ENCODE peak calls at places on chromosomes 2 and 18, in four cellular contexts. One of them, this sample, is unnamed.

GRCh38 chr2:230671117-230671516 is 41.5 kb upstream of the CAB39 start:
- DNase-seq in HCT116: no peak
- DNase-seq in left lung: no peak
- DNase-seq in CD4-positive, alpha-beta memory T cell: no peak
- DNase-seq in this sample: no peak

GRCh38 chr18:26482567-26482966 is 65.8 kb downstream of the KCTD1 start:
- DNase-seq in left lung: no peak
- DNase-seq in HCT116: no peak
- DNase-seq in CD4-positive, alpha-beta memory T cell: no peak
- DNase-seq in this sample: no peak

GRCh38 chr2:128799284-128799552 is 480.6 kb upstream of the HS6ST1 start:
- DNase-seq in HCT116: no peak
- DNase-seq in CD4-positive, alpha-beta memory T cell: no peak
- DNase-seq in left lung: no peak
- DNase-seq in this sample: peak

GRCh38 chr2:42917374-42918017 is 125.1 kb upstream of the HAAO start:
- DNase-seq in HCT116: no peak
- DNase-seq in CD4-positive, alpha-beta memory T cell: no peak
- DNase-seq in left lung: no peak
- DNase-seq in this sample: no peak

GRCh38 chr2:34159891-34160290 is 560.8 kb upstream of the FAM98A start:
- DNase-seq in left lung: no peak
- DNase-seq in HCT116: no peak
- DNase-seq in CD4-positive, alpha-beta memory T cell: no peak
- DNase-seq in this sample: no peak

GRCh38 chr18:66560092-66560491 is 43.8 kb downstream of the CDH19 start:
- DNase-seq in left lung: no peak
- DNase-seq in CD4-positive, alpha-beta memory T cell: no peak
- DNase-seq in HCT116: no peak
- DNase-seq in this sample: no peak

GRCh38 chr2:59182249-59182648 is 941.1 kb upstream of the FANCL start:
- DNase-seq in HCT116: no peak
- DNase-seq in left lung: no peak
- DNase-seq in CD4-positive, alpha-beta memory T cell: no peak
- DNase-seq in this sample: no peak

GRCh38 chr18:36410346-36410745 is 112.8 kb downstream of the FHOD3 start:
- DNase-seq in CD4-positive, alpha-beta memory T cell: no peak
- DNase-seq in HCT116: no peak
- DNase-seq in left lung: no peak
- DNase-seq in this sample: no peak

GRCh38 chr2:21890041-21890440 is 766.3 kb downstream of the TDRD15 start:
- DNase-seq in left lung: no peak
- DNase-seq in CD4-positive, alpha-beta memory T cell: no peak
- DNase-seq in HCT116: no peak
- DNase-seq in this sample: no peak

GRCh38 chr2:48045613-48046012 is 139.3 kb upstream of the FBXO11 start:
- DNase-seq in left lung: no peak
- DNase-seq in CD4-positive, alpha-beta memory T cell: no peak
- DNase-seq in HCT116: no peak
- DNase-seq in this sample: no peak

GRCh38 chr2:229045671-229046070 is 225.4 kb downstream of the PID1 start:
- DNase-seq in left lung: no peak
- DNase-seq in HCT116: no peak
- DNase-seq in CD4-positive, alpha-beta memory T cell: no peak
- DNase-seq in this sample: no peak

GRCh38 chr2:18230668-18231067 is 329.8 kb downstream of the RDH14 start:
- DNase-seq in CD4-positive, alpha-beta memory T cell: no peak
- DNase-seq in HCT116: no peak
- DNase-seq in left lung: no peak
- DNase-seq in this sample: no peak

GRCh38 chr2:63665806-63666205 is 77.0 kb downstream of the MDH1 start:
- DNase-seq in left lung: no peak
- DNase-seq in CD4-positive, alpha-beta memory T cell: no peak
- DNase-seq in HCT116: no peak
- DNase-seq in this sample: no peak

GRCh38 chr2:230234122-230234722 is 8.7 kb downstream of the SP140 start:
- DNase-seq in left lung: no peak
- DNase-seq in CD4-positive, alpha-beta memory T cell: no peak
- DNase-seq in HCT116: no peak
- DNase-seq in this sample: no peak

GRCh38 chr2:201558665-201559064 is 84.6 kb downstream of the TMEM237 start:
- DNase-seq in CD4-positive, alpha-beta memory T cell: no peak
- DNase-seq in HCT116: no peak
- DNase-seq in left lung: no peak
- DNase-seq in this sample: no peak

GRCh38 chr2:3485166-3485565 is 34.2 kb downstream of the ADI1 start:
- DNase-seq in left lung: no peak
- DNase-seq in HCT116: no peak
- DNase-seq in CD4-positive, alpha-beta memory T cell: no peak
- DNase-seq in this sample: no peak

GRCh38 chr18:13577091-13577697 is 149.2 kb downstream of the FAM210A start:
- DNase-seq in HCT116: no peak
- DNase-seq in left lung: no peak
- DNase-seq in CD4-positive, alpha-beta memory T cell: no peak
- DNase-seq in this sample: peak

GRCh38 chr2:26945991-26946750 is 24.3 kb upstream of the MAPRE3 start:
- DNase-seq in HCT116: no peak
- DNase-seq in left lung: no peak
- DNase-seq in CD4-positive, alpha-beta memory T cell: no peak
- DNase-seq in this sample: no peak

GRCh38 chr18:23591011-23591410 is 4.7 kb upstream of the NPC1 start:
- DNase-seq in CD4-positive, alpha-beta memory T cell: no peak
- DNase-seq in HCT116: no peak
- DNase-seq in left lung: no peak
- DNase-seq in this sample: no peak

GRCh38 chr2:215684448-215685217 is 248.8 kb upstream of the FN1 start:
- DNase-seq in CD4-positive, alpha-beta memory T cell: no peak
- DNase-seq in HCT116: no peak
- DNase-seq in left lung: no peak
- DNase-seq in this sample: no peak

GRCh38 chr2:143974262-143974661 is 545.7 kb downstream of the ZEB2 start:
- DNase-seq in left lung: no peak
- DNase-seq in HCT116: no peak
- DNase-seq in CD4-positive, alpha-beta memory T cell: no peak
- DNase-seq in this sample: no peak

GRCh38 chr2:96108578-96109561 is 7.5 kb downstream of the ADRA2B start:
- DNase-seq in CD4-positive, alpha-beta memory T cell: peak
- DNase-seq in HCT116: no peak
- DNase-seq in left lung: peak
- DNase-seq in this sample: no peak

GRCh38 chr18:7805096-7805495 is 238.0 kb downstream of the PTPRM start:
- DNase-seq in CD4-positive, alpha-beta memory T cell: no peak
- DNase-seq in HCT116: no peak
- DNase-seq in left lung: no peak
- DNase-seq in this sample: no peak

GRCh38 chr2:54422072-54422581 is 34.0 kb upstream of the SPTBN1 start:
- DNase-seq in left lung: no peak
- DNase-seq in CD4-positive, alpha-beta memory T cell: peak
- DNase-seq in HCT116: no peak
- DNase-seq in this sample: no peak

GRCh38 chr2:65377556-65378307 is 54.7 kb downstream of the SPRED2 start:
- DNase-seq in left lung: no peak
- DNase-seq in CD4-positive, alpha-beta memory T cell: no peak
- DNase-seq in HCT116: no peak
- DNase-seq in this sample: no peak

GRCh38 chr18:59823611-59824195 is 76.1 kb upstream of the PMAIP1 start:
- DNase-seq in CD4-positive, alpha-beta memory T cell: no peak
- DNase-seq in HCT116: peak
- DNase-seq in left lung: no peak
- DNase-seq in this sample: no peak

GRCh38 chr2:36296798-36297197 is 58.8 kb upstream of the CRIM1 start:
- DNase-seq in CD4-positive, alpha-beta memory T cell: no peak
- DNase-seq in HCT116: no peak
- DNase-seq in left lung: no peak
- DNase-seq in this sample: no peak

GRCh38 chr2:178271629-178272333 is 77.5 kb downstream of the OSBPL6 start:
- DNase-seq in left lung: no peak
- DNase-seq in CD4-positive, alpha-beta memory T cell: no peak
- DNase-seq in HCT116: no peak
- DNase-seq in this sample: peak

GRCh38 chr2:27715318-27716165 is 51.9 kb downstream of the SLC4A1AP start:
- DNase-seq in HCT116: no peak
- DNase-seq in left lung: peak
- DNase-seq in CD4-positive, alpha-beta memory T cell: no peak
- DNase-seq in this sample: no peak

GRCh38 chr18:74012954-74013630 is 134.5 kb downstream of the FBXO15 start:
- DNase-seq in HCT116: no peak
- DNase-seq in left lung: no peak
- DNase-seq in CD4-positive, alpha-beta memory T cell: no peak
- DNase-seq in this sample: no peak
- H3K27ac ChIP-seq in HCT116: no peak
- H3K27ac ChIP-seq in left lung: no peak
- H3K27ac ChIP-seq in CD4-positive, alpha-beta memory T cell: no peak
- H3K27ac ChIP-seq in this sample: no peak

GRCh38 chr2:109259671-109260070 is 130.7 kb downstream of the SH3RF3 start:
- DNase-seq in HCT116: no peak
- DNase-seq in left lung: no peak
- DNase-seq in CD4-positive, alpha-beta memory T cell: no peak
- DNase-seq in this sample: no peak

GRCh38 chr2:109258376-109258775 is 129.4 kb downstream of the SH3RF3 start:
- DNase-seq in CD4-positive, alpha-beta memory T cell: no peak
- DNase-seq in HCT116: no peak
- DNase-seq in left lung: no peak
- DNase-seq in this sample: no peak

GRCh38 chr2:109260116-109260855 is 131.3 kb downstream of the SH3RF3 start:
- DNase-seq in CD4-positive, alpha-beta memory T cell: no peak
- DNase-seq in left lung: no peak
- DNase-seq in HCT116: no peak
- DNase-seq in this sample: peak

GRCh38 chr2:109257653-109258052 is 128.6 kb downstream of the SH3RF3 start:
- DNase-seq in left lung: no peak
- DNase-seq in CD4-positive, alpha-beta memory T cell: no peak
- DNase-seq in HCT116: no peak
- DNase-seq in this sample: no peak

DNA sequence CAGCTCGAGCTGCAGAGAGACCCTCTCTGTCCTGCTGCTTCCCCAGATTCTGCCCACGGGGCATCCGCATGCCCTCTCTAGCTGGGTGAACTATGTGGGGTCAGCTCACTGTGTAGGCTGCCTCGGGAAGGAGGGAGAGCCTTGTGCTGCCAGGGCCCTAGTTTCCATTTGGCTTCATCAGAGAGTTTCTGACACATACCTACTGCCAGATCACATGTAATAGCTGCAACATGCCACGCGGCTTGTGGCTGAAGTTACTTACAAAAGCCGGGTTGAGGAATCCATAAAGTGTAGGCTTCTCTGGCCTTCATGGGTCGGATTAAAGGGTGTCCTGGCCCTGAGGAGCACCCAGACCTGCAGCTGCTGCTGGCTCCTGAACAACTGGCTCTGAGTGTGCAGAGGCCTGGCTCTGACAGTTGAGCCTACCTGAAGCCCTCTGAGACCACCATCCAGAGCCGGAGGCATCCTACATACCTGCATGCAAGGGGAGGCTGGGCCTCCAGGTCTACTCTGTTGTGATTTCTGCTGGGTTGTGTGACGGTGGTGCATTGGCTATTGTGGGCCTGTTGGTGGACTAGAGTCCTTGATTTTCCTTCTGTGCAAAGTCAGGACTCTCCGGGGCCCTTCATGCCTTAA is 130.0 kb downstream of the SH3RF3 start:
- DNase-seq in CD4-positive, alpha-beta memory T cell: no peak
- DNase-seq in left lung: no peak
- DNase-seq in HCT116: no peak
- DNase-seq in this sample: no peak
- H3K27ac ChIP-seq in CD4-positive, alpha-beta memory T cell: no peak
- H3K27ac ChIP-seq in left lung: no peak
- H3K27ac ChIP-seq in HCT116: no peak
- H3K27ac ChIP-seq in this sample: no peak

DNA sequence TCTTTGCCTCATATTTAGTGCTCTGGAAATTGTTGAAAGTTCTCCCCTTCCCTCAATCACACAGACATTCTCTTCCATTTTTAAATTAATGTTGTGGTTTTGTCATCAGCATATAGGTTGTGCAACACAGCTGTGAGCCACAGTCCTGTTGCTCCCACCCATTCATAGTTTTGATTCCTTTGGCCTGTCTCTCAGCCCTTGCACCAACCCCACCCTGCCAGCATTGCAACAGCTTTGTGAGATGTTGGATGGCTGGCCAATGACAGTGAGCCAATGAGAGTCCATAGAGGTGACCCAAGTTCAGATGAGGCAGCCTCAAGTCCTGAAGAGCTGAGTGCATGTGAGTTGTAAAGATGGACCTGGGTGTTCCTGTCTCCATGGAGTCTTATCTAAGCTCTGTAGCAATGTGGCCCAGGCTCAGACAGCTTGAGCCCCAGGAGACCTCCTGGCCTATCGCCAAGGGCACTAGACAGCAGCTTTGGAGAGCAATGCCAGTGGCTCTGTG is 775.5 kb downstream of the RNF144A start:
- DNase-seq in CD4-positive, alpha-beta memory T cell: no peak
- DNase-seq in HCT116: no peak
- DNase-seq in left lung: no peak
- DNase-seq in this sample: peak
- H3K27ac ChIP-seq in CD4-positive, alpha-beta memory T cell: no peak
- H3K27ac ChIP-seq in HCT116: no peak
- H3K27ac ChIP-seq in left lung: no peak
- H3K27ac ChIP-seq in this sample: no peak

GRCh38 chr2:196821195-196821594 is 12.0 kb upstream of the C2orf66 start:
- DNase-seq in CD4-positive, alpha-beta memory T cell: no peak
- DNase-seq in left lung: no peak
- DNase-seq in HCT116: no peak
- DNase-seq in this sample: no peak
- H3K27ac ChIP-seq in CD4-positive, alpha-beta memory T cell: no peak
- H3K27ac ChIP-seq in left lung: no peak
- H3K27ac ChIP-seq in HCT116: no peak
- H3K27ac ChIP-seq in this sample: no peak